ENCODE peak calls at places on chromosomes 1 and 21, in nine cellular contexts. E is thyroid gland, F is A549, L is stomach, M is tibial nerve, R is ovary, N is upper lobe of left lung, Z is heart left ventricle, Q is HepG2. Y is an unnamed sample.

GRCh38 chr1:7902478-7903084 is 38.1 kb downstream of the TNFRSF9 start:
- DNase-seq in E (peak), F (peak), L (peak), M (peak), R (peak), N (peak), Z (peak), Q (peak), Y (peak)

GRCh38 chr1:16442273-16442672 is 1.7 kb downstream of the NECAP2 start:
- DNase-seq in E (no peak), F (no peak), L (no peak), M (no peak), R (no peak), N (no peak), Z (no peak), Q (no peak), Y (no peak)

GRCh38 chr1:93205892-93206566 is 25.5 kb downstream of the CCDC18 start:
- DNase-seq in E (no peak), F (no peak), L (no peak), M (no peak), R (no peak), N (no peak), Z (no peak), Q (no peak), Y (no peak)

GRCh38 chr1:198830397-198830796 is 191.6 kb downstream of the PTPRC start:
- DNase-seq in E (no peak), F (no peak), L (no peak), M (no peak), R (no peak), N (peak), Z (no peak), Q (no peak), Y (no peak)

GRCh38 chr1:212630159-212630900 is 21.8 kb downstream of the ATF3 start:
- DNase-seq in E (peak), F (peak), L (peak), M (no peak), R (no peak), N (peak), Z (peak), Q (peak), Y (peak)

GRCh38 chr1:9505142-9505541 is 34.1 kb upstream of the SLC25A33 start:
- DNase-seq in E (no peak), F (no peak), L (no peak), M (no peak), R (no peak), N (no peak), Z (no peak), Q (no peak), Y (no peak)

GRCh38 chr1:234231061-234231892 is 142.0 kb upstream of the COA6 start:
- DNase-seq in E (no peak), F (no peak), L (no peak), M (no peak), R (no peak), N (peak), Z (no peak), Q (no peak), Y (peak)

GRCh38 chr1:236603896-236604217 is 459 bp downstream of the HEATR1 start:
- DNase-seq in E (no peak), F (peak), L (no peak), M (no peak), R (no peak), N (no peak), Z (no peak), Q (no peak), Y (no peak)

GRCh38 chr1:40362699-40363098 is 10.8 kb upstream of the SMAP2 start:
- DNase-seq in E (no peak), F (no peak), L (no peak), M (no peak), R (no peak), N (no peak), Z (no peak), Q (no peak), Y (no peak)

GRCh38 chr1:167460836-167461235 is 57.5 kb downstream of the CD247 start:
- DNase-seq in E (no peak), F (no peak), L (no peak), M (no peak), R (no peak), N (no peak), Z (no peak), Q (no peak), Y (peak)

GRCh38 chr1:59290173-59290954 is 6.5 kb upstream of the FGGY start:
- DNase-seq in E (peak), F (peak), L (peak), M (no peak), R (no peak), N (no peak), Z (peak), Q (peak), Y (no peak)

DNA sequence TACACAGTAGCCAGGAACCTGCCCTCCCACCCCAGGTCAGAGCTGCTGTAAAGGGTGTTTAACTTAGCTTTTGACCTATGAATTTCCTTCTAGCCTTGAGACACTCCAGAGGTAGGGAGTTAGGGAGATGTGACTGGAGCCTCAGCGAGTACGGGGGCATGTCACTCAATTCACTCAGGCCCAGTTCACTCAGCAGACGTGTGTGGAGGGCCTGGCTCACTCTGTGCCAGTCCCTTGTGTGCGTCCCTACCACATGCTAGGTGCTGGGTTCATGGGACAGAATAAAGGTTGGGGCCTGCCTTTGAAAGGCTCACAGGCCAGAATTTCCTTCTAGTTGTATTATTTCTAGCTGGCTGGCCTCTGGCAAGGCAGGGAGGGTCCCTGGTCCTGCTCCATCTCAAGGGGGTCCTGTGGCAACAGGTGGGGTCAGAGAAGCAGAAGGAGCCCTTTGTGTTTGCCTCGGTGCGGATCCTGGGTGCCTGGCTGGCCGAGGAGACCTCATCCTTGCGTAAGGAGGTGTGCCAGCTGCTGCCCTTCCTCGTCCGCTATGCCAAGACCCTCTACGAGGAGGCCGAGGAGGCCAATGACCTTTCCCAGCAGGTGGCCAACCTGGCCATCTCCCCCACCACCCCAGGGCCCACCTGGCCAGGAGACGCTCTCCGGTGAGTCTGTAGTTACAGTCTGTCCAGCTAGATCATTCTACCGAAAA is 4.5 kb downstream of the NCDN start:
- DNase-seq in E (no peak), F (no peak), L (no peak), M (no peak), R (no peak), N (peak), Z (no peak), Q (no peak), Y (no peak)
- TF ChIP-seq POLR2A in E (no peak), F (no peak), L (no peak), M (no peak), R (no peak), N (no peak), Z (no peak), Q (no peak), Y (no peak)

GRCh38 chr1:26530898-26531598 is 1.5 kb downstream of the RPS6KA1 start:
- DNase-seq in E (peak), F (peak), L (peak), M (no peak), R (no peak), N (no peak), Z (no peak), Q (peak), Y (no peak)
- TF ChIP-seq POLR2A in E (no peak), F (no peak), L (no peak), M (no peak), R (no peak), N (peak), Z (no peak), Q (no peak), Y (no peak)

DNA sequence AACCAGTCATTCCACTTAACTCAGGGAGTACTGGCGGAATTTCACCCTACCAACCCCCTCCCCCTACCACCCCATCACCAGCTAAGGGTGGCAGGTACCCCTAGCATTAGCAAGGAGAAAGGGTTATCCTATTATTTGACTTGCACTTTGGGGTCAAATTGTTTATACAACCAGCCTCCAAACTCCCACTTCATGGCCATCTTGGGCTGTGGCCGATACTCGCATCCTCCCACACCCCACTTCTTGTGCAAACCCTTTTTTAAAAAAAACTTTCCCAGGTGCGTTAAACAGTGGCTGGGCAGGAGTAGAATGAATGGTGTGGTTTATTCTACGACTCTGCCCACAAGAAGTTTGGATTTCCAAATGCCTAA is 710 bp upstream of the MRPL24 start:
- DNase-seq in E (no peak), F (no peak), L (no peak), M (no peak), R (no peak), N (no peak), Z (no peak), Q (no peak), Y (no peak)
- TF ChIP-seq POLR2A in E (no peak), F (no peak), L (no peak), M (no peak), R (no peak), N (no peak), Z (no peak), Q (no peak), Y (no peak)

GRCh38 chr21:45837936-45838335 is 143.6 kb upstream of the COL6A1 start:
- DNase-seq in E (no peak), F (no peak), L (no peak), M (no peak), R (no peak), N (no peak), Z (no peak), Q (no peak), Y (no peak)
- TF ChIP-seq POLR2A in E (no peak), F (no peak), L (no peak), M (no peak), R (no peak), N (no peak), Z (no peak), Q (no peak), Y (no peak)

GRCh38 chr1:44723496-44724407 is 7.2 kb downstream of the RNU5D-1 start:
- DNase-seq in E (no peak), F (no peak), L (no peak), M (no peak), R (no peak), N (no peak), Z (no peak), Q (no peak), Y (no peak)
- TF ChIP-seq POLR2A in E (no peak), F (no peak), L (no peak), M (no peak), R (no peak), N (no peak), Z (no peak), Q (no peak), Y (no peak)

GRCh38 chr1:6014130-6014999 is 22.1 kb upstream of the NPHP4 start:
- DNase-seq in E (no peak), F (no peak), L (no peak), M (no peak), R (no peak), N (no peak), Z (peak), Q (no peak), Y (no peak)
- TF ChIP-seq POLR2A in E (no peak), F (no peak), L (no peak), M (no peak), R (no peak), N (no peak), Z (no peak), Q (no peak), Y (no peak)

DNA sequence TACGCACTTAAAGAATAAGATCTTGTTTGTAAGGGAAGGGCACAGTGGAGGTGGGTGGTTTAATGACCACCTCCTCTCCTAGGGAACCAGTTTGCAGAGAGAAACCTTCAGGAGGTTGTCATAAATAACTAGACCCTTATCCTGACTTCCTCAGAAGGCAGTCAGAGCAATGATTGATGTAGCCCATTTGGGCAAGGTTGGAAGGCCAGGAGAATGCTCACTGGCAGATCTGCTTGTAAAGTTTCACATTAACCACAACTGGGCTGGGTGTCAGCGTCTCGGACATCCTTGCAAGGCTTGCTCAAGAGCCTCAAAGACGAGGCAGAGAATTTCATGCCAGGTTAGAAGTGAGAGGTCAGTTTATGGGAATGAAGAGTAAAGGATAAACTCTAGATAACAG is 87.6 kb upstream of the TRABD2B start:
- DNase-seq in E (no peak), F (no peak), L (no peak), M (no peak), R (no peak), N (no peak), Z (no peak), Q (no peak), Y (no peak)
- TF ChIP-seq POLR2A in E (no peak), F (no peak), L (no peak), M (no peak), R (no peak), N (no peak), Z (no peak), Q (no peak), Y (no peak)

GRCh38 chr1:215807926-215808325 is 240.8 kb downstream of the KCTD3 start:
- DNase-seq in E (no peak), F (no peak), L (no peak), M (no peak), R (no peak), N (no peak), Z (no peak), Q (no peak), Y (no peak)

GRCh38 chr1:215807218-215807617 is 240.1 kb downstream of the KCTD3 start:
- DNase-seq in E (no peak), F (no peak), L (no peak), M (no peak), R (no peak), N (no peak), Z (no peak), Q (no peak), Y (no peak)
- TF ChIP-seq POLR2A in E (no peak), F (no peak), L (no peak), M (no peak), R (no peak), N (no peak), Z (no peak), Q (no peak), Y (no peak)

Y was measured in lower leg skin.